ENCODE peak calls at places on chromosome 11, in four cellular contexts. G, B, M and E are unnamed samples.

GRCh38 chr11:129248618-129249017 is 56.5 kb upstream of the ARHGAP32 start:
- DNase-seq in G (no peak), B (no peak), M (peak; percentile 71), E (no peak)

GRCh38 chr11:56916609-56917008 is 72.1 kb upstream of the OR5AK2 start:
- DNase-seq in G (no peak), B (no peak), M (no peak), E (no peak)

GRCh38 chr11:103927535-103927934 is 108.9 kb upstream of the DDI1 start:
- DNase-seq in G (no peak), B (peak; percentile 6), M (peak; percentile 21), E (no peak)

GRCh38 chr11:134561348-134561720 is 149.3 kb upstream of the B3GAT1 start:
- DNase-seq in G (no peak), B (no peak), M (no peak), E (peak; percentile 32)

GRCh38 chr11:111417011-111417765 is 38.1 kb upstream of the POU2AF1 start:
- DNase-seq in G (no peak), B (peak; percentile 24), M (no peak), E (no peak)

GRCh38 chr11:118106789-118107335 is 20.1 kb upstream of the SMIM35 start:
- DNase-seq in G (no peak), B (no peak), M (peak; percentile 32), E (no peak)

GRCh38 chr11:13030857-13031256 is 21.7 kb downstream of the RASSF10 start:
- DNase-seq in G (peak; percentile 60), B (no peak), M (no peak), E (peak; percentile 76)

GRCh38 chr11:34364102-34364501 is 6.3 kb upstream of the ABTB2 start:
- DNase-seq in G (no peak), B (no peak), M (no peak), E (no peak)

GRCh38 chr11:120562806-120563425 is 51.4 kb downstream of the GRIK4 start:
- DNase-seq in G (no peak), B (no peak), M (no peak), E (peak; percentile 34)

GRCh38 chr11:70432065-70432464 is 33.7 kb downstream of the CTTN start:
- DNase-seq in G (no peak), B (no peak), M (no peak), E (no peak)

GRCh38 chr11:69337211-69337721 is 43.3 kb downstream of the MYEOV start:
- DNase-seq in G (no peak), B (no peak), M (peak; percentile 54), E (no peak)

GRCh38 chr11:114215871-114216803 is 80.1 kb upstream of the NNMT start:
- DNase-seq in G (no peak), B (peak; percentile 76), M (no peak), E (no peak)

GRCh38 chr11:61695917-61696316 is 15.7 kb downstream of the DAGLA start:
- DNase-seq in G (peak; percentile 86), B (no peak), M (peak; percentile 72), E (peak; percentile 92)

GRCh38 chr11:115769891-115770290 is 265.7 kb upstream of the CADM1 start:
- DNase-seq in G (no peak), B (no peak), M (no peak), E (no peak)

GRCh38 chr11:121595717-121596156 is 143.0 kb upstream of the SORL1-AS1 start:
- DNase-seq in G (no peak), B (no peak), M (peak; percentile 99), E (peak; percentile 76)

GRCh38 chr11:6443269-6444003 is 2.6 kb upstream of the HPX start:
- DNase-seq in G (peak; percentile 68), B (peak; percentile 72), M (peak; percentile 38), E (peak; percentile 78)

GRCh38 chr11:70876685-70877084 is 375.7 kb downstream of the SHANK2 start:
- DNase-seq in G (no peak), B (no peak), M (no peak), E (peak; percentile 40)

GRCh38 chr11:126547161-126547560 is 191.7 kb downstream of the ST3GAL4 start:
- DNase-seq in G (no peak), B (no peak), M (peak; percentile 95), E (no peak)

GRCh38 chr11:75667831-75668507 is 869 bp downstream of the MAP6 start:
- DNase-seq in G (peak; percentile 74), B (peak; percentile 27), M (peak; percentile 17), E (peak; percentile 73)

GRCh38 chr11:35141538-35141937 is 2.6 kb downstream of the CD44 start:
- DNase-seq in G (peak; percentile 77), B (peak; percentile 87), M (no peak), E (peak; percentile 79)

GRCh38 chr11:133326849-133327248 is 205.5 kb downstream of the OPCML start:
- DNase-seq in G (no peak), B (no peak), M (no peak), E (no peak)

GRCh38 chr11:76236092-76237026 is 30.1 kb upstream of the WNT11 start:
- DNase-seq in G (peak; percentile 81), B (peak; percentile 84), M (peak; percentile 38), E (peak; percentile 90)